ENCODE peak calls at places on chromosomes 3 and 15, in four cellular contexts. C is Peyer's patch, T is body of pancreas, O is astrocyte. Q is an unnamed sample.
A peak's percentile ranks its signal among the peaks of the same experiment; 100 is the strongest.

GRCh38 chr3:50435382-50435781 is 68.1 kb downstream of the CACNA2D2 start:
- DNase-seq in C (no peak), T (no peak), O (no peak), Q (no peak)

GRCh38 chr3:8987673-8988655 is 24.7 kb upstream of the RAD18 start:
- DNase-seq in C (peak; percentile 29), T (peak; percentile 55), O (peak; percentile 14), Q (peak; percentile 73)

GRCh38 chr3:171461087-171461917 is 1.1 kb upstream of the TNIK start:
- DNase-seq in C (no peak), T (peak; percentile 65), O (peak; percentile 55), Q (no peak)

GRCh38 chr3:13555753-13556152 is 6.8 kb downstream of the FBLN2 start:
- DNase-seq in C (no peak), T (no peak), O (no peak), Q (no peak)

GRCh38 chr3:46849098-46849631 is 14.1 kb downstream of the MYL3 start:
- DNase-seq in C (peak; percentile 5), T (no peak), O (no peak), Q (no peak)

GRCh38 chr15:76391847-76392246 is 55.3 kb downstream of the ISL2 start:
- DNase-seq in C (no peak), T (no peak), O (no peak), Q (no peak)

GRCh38 chr15:38196116-38196515 is 56.5 kb upstream of the SPRED1 start:
- DNase-seq in C (no peak), T (no peak), O (no peak), Q (no peak)

GRCh38 chr3:171803044-171803443 is 7.2 kb downstream of the PLD1 start:
- DNase-seq in C (no peak), T (no peak), O (no peak), Q (no peak)

GRCh38 chr3:41900265-41900664 is 61.6 kb downstream of the ULK4 start:
- DNase-seq in C (no peak), T (no peak), O (peak; percentile 71), Q (peak; percentile 64)

GRCh38 chr3:80233576-80233975 is 465.8 kb upstream of the ROBO1 start:
- DNase-seq in C (no peak), T (no peak), O (peak; percentile 7), Q (no peak)

GRCh38 chr3:177126015-177126773 is 71.1 kb downstream of the TBL1XR1 start:
- DNase-seq in C (no peak), T (no peak), O (peak; percentile 97), Q (no peak)

GRCh38 chr3:56955551-56956131 is 104.8 kb upstream of the SPATA12 start:
- DNase-seq in C (no peak), T (no peak), O (no peak), Q (no peak)

GRCh38 chr15:62647195-62647865 is 395.2 kb upstream of the TPM1 start:
- DNase-seq in C (no peak), T (no peak), O (peak; percentile 91), Q (peak; percentile 85)

GRCh38 chr3:52119056-52119455 is 35.2 kb downstream of the POC1A start:
- DNase-seq in C (no peak), T (no peak), O (no peak), Q (no peak)

GRCh38 chr3:78091478-78092119 is 1051.7 kb downstream of the ROBO2 start:
- DNase-seq in C (no peak), T (no peak), O (peak; percentile 4), Q (no peak)

GRCh38 chr15:73851679-73852078 is 21.7 kb upstream of the TBC1D21 start:
- DNase-seq in C (no peak), T (peak; percentile 27), O (peak; percentile 47), Q (peak; percentile 61)

GRCh38 chr3:64691051-64691450 is 3.3 kb upstream of the ADAMTS9 start:
- DNase-seq in C (no peak), T (no peak), O (peak; percentile 37), Q (no peak)

GRCh38 chr3:78140274-78140673 is 1100.4 kb downstream of the ROBO2 start:
- DNase-seq in C (no peak), T (no peak), O (no peak), Q (no peak)

GRCh38 chr3:138862531-138862923 is 27.8 kb upstream of the PIK3CB start:
- DNase-seq in C (no peak), T (peak; percentile 85), O (peak; percentile 10), Q (no peak)

GRCh38 chr3:14899993-14900618 is 47.3 kb upstream of the NR2C2 start:
- DNase-seq in C (no peak), T (no peak), O (no peak), Q (no peak)

GRCh38 chr3:4247391-4247790 is 55.8 kb upstream of the SETMAR start:
- DNase-seq in C (no peak), T (no peak), O (no peak), Q (no peak)

GRCh38 chr3:185152433-185153169 is at the start of gene C3orf70:
- DNase-seq in C (no peak), T (peak; percentile 39), O (peak; percentile 49), Q (peak; percentile 37)

GRCh38 chr3:172347895-172348680 is 100.2 kb downstream of the GHSR start:
- DNase-seq in C (no peak), T (no peak), O (no peak), Q (no peak)

GRCh38 chr3:52093751-52094525 is 37.6 kb upstream of the DUSP7 start:
- DNase-seq in C (no peak), T (no peak), O (peak; percentile 49), Q (peak; percentile 38)

GRCh38 chr3:138494607-138494929 is 60.2 kb downstream of the ESYT3 start:
- DNase-seq in C (no peak), T (no peak), O (no peak), Q (no peak)

GRCh38 chr15:29921130-29921601 is 98.9 kb upstream of the TJP1 start:
- DNase-seq in C (no peak), T (no peak), O (no peak), Q (no peak)

GRCh38 chr15:62853833-62854210 is 188.7 kb upstream of the TPM1 start:
- DNase-seq in C (no peak), T (no peak), O (no peak), Q (no peak)

GRCh38 chr3:123349566-123350450 is 99.1 kb downstream of the ADCY5 start:
- DNase-seq in C (no peak), T (peak; percentile 6), O (no peak), Q (no peak)

GRCh38 chr15:67458449-67458848 is 62.5 kb upstream of the C15orf61 start:
- DNase-seq in C (no peak), T (no peak), O (no peak), Q (no peak)

GRCh38 chr15:88113909-88114308 is 142.6 kb downstream of the NTRK3 start:
- DNase-seq in C (no peak), T (no peak), O (peak; percentile 88), Q (no peak)

DNA sequence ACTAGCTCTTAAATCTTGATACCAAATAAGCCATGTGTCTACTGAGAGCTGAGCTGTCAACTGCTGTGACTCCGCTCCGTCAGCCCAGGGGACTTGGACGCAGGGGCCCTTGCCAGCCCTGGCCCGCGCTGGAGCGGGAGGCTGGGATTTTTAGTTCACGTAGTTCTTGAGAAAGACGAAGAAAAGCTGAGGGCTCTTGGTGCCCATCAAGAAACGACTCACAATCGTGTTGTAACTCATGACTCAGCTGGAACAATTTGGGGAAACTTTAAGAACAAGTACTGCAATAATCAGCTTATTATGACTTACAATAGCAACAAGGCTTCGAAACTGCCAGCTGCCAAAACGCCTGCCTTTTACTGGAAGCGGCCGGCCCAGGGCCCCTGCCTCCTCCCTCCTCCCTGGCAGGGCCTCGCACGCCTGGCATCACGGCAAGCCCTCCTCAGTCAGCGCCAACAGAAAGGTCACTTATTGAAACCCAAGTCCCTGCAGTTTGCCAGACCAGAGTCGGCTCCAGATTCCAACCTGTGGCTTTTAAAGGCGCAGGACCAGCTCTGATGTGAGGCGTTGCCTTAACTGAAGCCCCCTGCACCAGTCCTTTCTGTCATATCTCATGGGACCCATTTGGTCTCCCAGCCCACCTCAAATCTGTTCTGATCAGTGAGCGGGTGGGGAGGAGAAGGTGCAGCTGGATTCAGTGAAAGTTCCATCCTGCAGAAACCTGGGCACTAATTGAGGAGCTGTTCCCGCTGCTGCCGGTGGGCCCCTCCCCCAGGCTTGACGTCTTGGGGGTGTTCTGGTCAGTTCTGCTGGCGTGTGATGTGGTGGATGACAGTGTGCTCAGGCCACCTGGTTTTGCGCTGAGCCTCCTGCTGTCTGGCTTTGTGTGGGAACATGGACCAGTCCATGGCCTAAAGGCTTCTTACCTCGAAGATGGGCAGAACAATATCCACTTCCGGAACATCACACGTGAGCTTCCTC is 60.1 kb downstream of the RGMA start:
- DNase-seq in C (peak; percentile 22), T (peak; percentile 88), O (peak; percentile 89), Q (peak; percentile 94)
- H3K4me1 ChIP-seq in C (peaks cover 30% of the 10 kb centered on the region), T (peaks cover 34% of the 10 kb centered on the region), O (peaks cover 22% of the 10 kb centered on the region), Q (peaks cover 41% of the 10 kb centered on the region)

DNA sequence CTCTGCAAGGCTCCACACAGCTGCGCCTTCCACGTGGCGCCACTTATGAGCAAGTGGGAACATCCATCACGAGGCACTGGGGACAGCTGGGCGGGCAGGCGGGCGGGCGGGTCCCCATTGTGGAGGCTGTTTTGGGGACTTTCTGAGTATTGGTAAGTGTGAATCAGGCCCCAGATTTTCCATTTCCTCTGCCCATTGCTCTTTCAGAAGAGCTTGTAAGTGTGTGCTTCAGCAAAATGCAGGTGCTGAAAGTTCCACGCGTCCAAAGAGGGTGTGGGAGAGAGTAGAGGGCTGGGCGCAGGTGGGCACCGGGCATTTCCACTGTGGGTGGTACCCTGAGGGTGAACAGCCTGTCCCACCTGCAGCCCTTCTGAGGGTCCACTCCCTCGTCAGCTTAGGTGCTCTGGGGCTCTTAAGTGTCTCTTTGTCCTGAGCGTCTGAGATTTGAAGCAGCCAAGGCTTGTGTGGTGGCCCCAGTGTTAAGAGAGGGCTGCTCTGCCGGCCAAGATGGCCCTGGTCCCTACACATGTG is 177.1 kb downstream of the RPLP1 start:
- DNase-seq in C (peak; percentile 28), T (no peak), O (no peak), Q (no peak)
- H3K27me3 ChIP-seq in C (no peaks in the 10 kb centered on the region), T (no peaks in the 10 kb centered on the region), O (peaks cover 24% of the 10 kb centered on the region), Q (no peaks in the 10 kb centered on the region)

DNA sequence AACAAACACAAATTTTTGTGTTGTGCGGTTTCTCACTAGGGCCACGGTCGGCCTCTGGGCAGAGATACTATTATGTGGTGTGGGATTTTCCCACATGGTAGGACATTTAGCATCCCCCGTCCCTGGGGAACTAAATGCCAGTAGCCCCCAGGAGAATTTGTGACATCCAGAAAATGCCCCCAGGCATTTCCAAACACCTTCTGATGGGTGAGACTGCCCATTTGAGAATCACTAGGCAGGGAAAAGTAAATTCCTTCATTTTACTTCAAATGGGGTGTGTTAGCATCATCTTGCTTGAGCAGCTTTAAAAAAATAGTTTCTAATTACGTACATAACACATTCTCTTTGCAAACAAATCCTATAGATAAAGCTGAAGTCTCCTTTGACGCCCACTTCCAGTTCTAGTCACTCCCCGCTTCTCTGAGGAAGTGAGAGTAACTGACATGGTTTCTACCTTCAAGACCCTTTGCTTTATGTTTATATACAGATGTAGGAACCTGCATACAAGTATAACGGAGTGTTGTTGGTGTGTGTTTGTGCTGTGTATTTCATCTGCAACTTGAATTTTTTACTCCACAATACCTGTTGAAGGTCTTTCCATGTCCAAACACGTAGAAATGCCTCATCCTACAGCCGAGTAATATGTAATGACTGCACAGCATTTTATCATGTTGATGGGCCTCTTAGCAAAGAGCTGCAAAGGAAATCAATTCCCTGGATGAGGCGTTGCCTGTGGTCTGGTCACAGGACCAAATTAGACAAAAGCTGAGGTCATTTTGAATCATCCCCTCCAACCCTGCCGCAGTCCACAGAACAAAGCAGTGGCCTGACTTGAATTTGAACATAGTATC is 31.4 kb upstream of the ZBTB38 start:
- DNase-seq in C (no peak), T (no peak), O (peak; percentile 89), Q (no peak)
- H3K4me1 ChIP-seq in C (peaks cover 22% of the 10 kb centered on the region), T (no peaks in the 10 kb centered on the region), O (peaks cover 36% of the 10 kb centered on the region), Q (no peaks in the 10 kb centered on the region)

DNA sequence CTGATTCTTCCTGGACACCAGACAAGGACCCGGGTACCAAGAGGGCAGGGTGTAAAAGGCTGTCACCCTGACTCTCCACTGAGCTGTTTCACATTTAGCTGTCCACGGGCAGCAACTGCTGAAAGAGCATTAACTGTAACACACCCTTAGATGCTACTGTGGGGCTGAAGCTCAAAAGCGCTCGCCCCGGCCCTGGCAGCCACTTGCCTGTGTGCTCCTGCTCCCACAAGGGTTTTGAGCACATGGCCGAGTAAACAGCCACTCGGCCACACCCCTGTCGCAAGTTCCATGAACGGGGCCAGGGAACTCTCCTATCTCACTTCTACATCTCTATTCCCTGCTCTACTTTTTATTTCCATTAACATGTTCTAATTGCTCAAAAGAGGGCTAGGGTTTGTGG is 421.7 kb downstream of the TUSC7 start:
- DNase-seq in C (no peak), T (no peak), O (no peak), Q (peak; percentile 57)
- H3K27me3 ChIP-seq in C (no peaks in the 10 kb centered on the region), T (no peaks in the 10 kb centered on the region), O (no peaks in the 10 kb centered on the region), Q (no peaks in the 10 kb centered on the region)

Q was measured in thyroid gland.